ENCODE peak calls at places on chromosomes 6 and 20, in seven cellular contexts. One of them, this sample, is unnamed.

GRCh38 chr6:169424821-169425240 is 171.2 kb upstream of the THBS2 start:
- ATAC-seq in memory B cell: no peak
- ATAC-seq in foreskin keratinocyte: peak; percentile 32
- ATAC-seq in body of pancreas: peak; percentile 68
- ATAC-seq in upper lobe of left lung: peak; percentile 60
- ATAC-seq in left lobe of liver: no peak
- ATAC-seq in sciatic nerve: peak; percentile 50
- ATAC-seq in this sample: no peak

GRCh38 chr6:136751991-136752390 is 40.3 kb downstream of the MAP3K5 start:
- ATAC-seq in upper lobe of left lung: no peak
- ATAC-seq in sciatic nerve: no peak
- ATAC-seq in body of pancreas: no peak
- ATAC-seq in left lobe of liver: no peak
- ATAC-seq in foreskin keratinocyte: no peak
- ATAC-seq in memory B cell: no peak
- ATAC-seq in this sample: no peak

GRCh38 chr6:53103993-53104675 is 38.9 kb downstream of the FBXO9 start:
- ATAC-seq in sciatic nerve: no peak
- ATAC-seq in upper lobe of left lung: no peak
- ATAC-seq in left lobe of liver: no peak
- ATAC-seq in body of pancreas: no peak
- ATAC-seq in memory B cell: peak; percentile 58
- ATAC-seq in foreskin keratinocyte: no peak
- ATAC-seq in this sample: no peak

GRCh38 chr6:52839124-52840055 is 1.2 kb downstream of the GSTA5 start:
- ATAC-seq in sciatic nerve: peak; percentile 64
- ATAC-seq in body of pancreas: peak; percentile 94
- ATAC-seq in upper lobe of left lung: peak; percentile 88
- ATAC-seq in memory B cell: peak; percentile 70
- ATAC-seq in foreskin keratinocyte: peak; percentile 97
- ATAC-seq in left lobe of liver: peak; percentile 99
- ATAC-seq in this sample: peak; percentile 22

GRCh38 chr6:157755032-157755751 is 67.9 kb upstream of the SNX9 start:
- ATAC-seq in memory B cell: no peak
- ATAC-seq in foreskin keratinocyte: peak; percentile 35
- ATAC-seq in body of pancreas: no peak
- ATAC-seq in sciatic nerve: no peak
- ATAC-seq in left lobe of liver: no peak
- ATAC-seq in upper lobe of left lung: no peak
- ATAC-seq in this sample: no peak

GRCh38 chr6:63554782-63555181 is 17.5 kb upstream of the LOC128125822 start:
- ATAC-seq in foreskin keratinocyte: no peak
- ATAC-seq in left lobe of liver: no peak
- ATAC-seq in memory B cell: no peak
- ATAC-seq in body of pancreas: no peak
- ATAC-seq in upper lobe of left lung: no peak
- ATAC-seq in sciatic nerve: no peak
- ATAC-seq in this sample: no peak

GRCh38 chr6:55963301-55963700 is 87.9 kb upstream of the BMP5 start:
- ATAC-seq in memory B cell: no peak
- ATAC-seq in upper lobe of left lung: no peak
- ATAC-seq in foreskin keratinocyte: no peak
- ATAC-seq in sciatic nerve: no peak
- ATAC-seq in left lobe of liver: no peak
- ATAC-seq in body of pancreas: no peak
- ATAC-seq in this sample: no peak

GRCh38 chr20:61424011-61424627 is 172.1 kb downstream of the CDH4 start:
- ATAC-seq in memory B cell: no peak
- ATAC-seq in body of pancreas: no peak
- ATAC-seq in foreskin keratinocyte: no peak
- ATAC-seq in sciatic nerve: no peak
- ATAC-seq in left lobe of liver: no peak
- ATAC-seq in upper lobe of left lung: no peak
- ATAC-seq in this sample: no peak

GRCh38 chr6:169269180-169270076 is 15.8 kb upstream of the THBS2 start:
- ATAC-seq in foreskin keratinocyte: peak; percentile 69
- ATAC-seq in upper lobe of left lung: peak; percentile 88
- ATAC-seq in sciatic nerve: peak; percentile 89
- ATAC-seq in body of pancreas: peak; percentile 53
- ATAC-seq in memory B cell: no peak
- ATAC-seq in left lobe of liver: no peak
- ATAC-seq in this sample: peak; percentile 90

GRCh38 chr6:138004423-138005287 is 102.6 kb downstream of the PERP start:
- ATAC-seq in sciatic nerve: peak; percentile 60
- ATAC-seq in memory B cell: peak; percentile 43
- ATAC-seq in foreskin keratinocyte: no peak
- ATAC-seq in upper lobe of left lung: peak; percentile 42
- ATAC-seq in body of pancreas: no peak
- ATAC-seq in left lobe of liver: peak; percentile 72
- ATAC-seq in this sample: no peak

GRCh38 chr6:39303425-39304153 is 10.6 kb downstream of the KCNK17 start:
- ATAC-seq in memory B cell: no peak
- ATAC-seq in foreskin keratinocyte: peak; percentile 10
- ATAC-seq in body of pancreas: peak; percentile 8
- ATAC-seq in upper lobe of left lung: no peak
- ATAC-seq in sciatic nerve: peak; percentile 15
- ATAC-seq in left lobe of liver: peak; percentile 11
- ATAC-seq in this sample: peak; percentile 32

GRCh38 chr20:49166534-49167449 is 21.3 kb downstream of the STAU1 start:
- ATAC-seq in left lobe of liver: no peak
- ATAC-seq in body of pancreas: no peak
- ATAC-seq in upper lobe of left lung: no peak
- ATAC-seq in foreskin keratinocyte: no peak
- ATAC-seq in memory B cell: peak; percentile 91
- ATAC-seq in sciatic nerve: no peak
- ATAC-seq in this sample: no peak

GRCh38 chr20:51315390-51315789 is 227.1 kb downstream of the NFATC2 start:
- ATAC-seq in body of pancreas: no peak
- ATAC-seq in left lobe of liver: no peak
- ATAC-seq in upper lobe of left lung: no peak
- ATAC-seq in memory B cell: no peak
- ATAC-seq in foreskin keratinocyte: no peak
- ATAC-seq in sciatic nerve: no peak
- ATAC-seq in this sample: no peak

GRCh38 chr20:51359947-51360346 is 182.6 kb downstream of the NFATC2 start:
- ATAC-seq in body of pancreas: no peak
- ATAC-seq in memory B cell: no peak
- ATAC-seq in sciatic nerve: no peak
- ATAC-seq in foreskin keratinocyte: peak; percentile 2
- ATAC-seq in left lobe of liver: no peak
- ATAC-seq in upper lobe of left lung: no peak
- ATAC-seq in this sample: no peak

GRCh38 chr20:1108437-1108920 is 9.9 kb upstream of the PSMF1 start:
- ATAC-seq in sciatic nerve: peak; percentile 62
- ATAC-seq in upper lobe of left lung: peak; percentile 81
- ATAC-seq in left lobe of liver: peak; percentile 87
- ATAC-seq in memory B cell: peak; percentile 70
- ATAC-seq in foreskin keratinocyte: peak; percentile 74
- ATAC-seq in body of pancreas: peak; percentile 62
- ATAC-seq in this sample: no peak

GRCh38 chr6:56542367-56543331 is 100.0 kb downstream of the DST start:
- ATAC-seq in upper lobe of left lung: peak; percentile 98
- ATAC-seq in foreskin keratinocyte: peak; percentile 97
- ATAC-seq in memory B cell: peak; percentile 84
- ATAC-seq in sciatic nerve: peak; percentile 97
- ATAC-seq in left lobe of liver: peak; percentile 90
- ATAC-seq in body of pancreas: peak; percentile 95
- ATAC-seq in this sample: peak; percentile 97

GRCh38 chr6:72813807-72814596 is 192.1 kb downstream of the KCNQ5 start:
- ATAC-seq in left lobe of liver: no peak
- ATAC-seq in sciatic nerve: no peak
- ATAC-seq in memory B cell: no peak
- ATAC-seq in body of pancreas: no peak
- ATAC-seq in upper lobe of left lung: no peak
- ATAC-seq in foreskin keratinocyte: no peak
- ATAC-seq in this sample: no peak

GRCh38 chr20:32482251-32483220 is 102.6 kb downstream of the NOL4L start:
- ATAC-seq in body of pancreas: peak; percentile 22
- ATAC-seq in foreskin keratinocyte: peak; percentile 6
- ATAC-seq in memory B cell: peak; percentile 40
- ATAC-seq in sciatic nerve: no peak
- ATAC-seq in left lobe of liver: peak; percentile 38
- ATAC-seq in upper lobe of left lung: peak; percentile 71
- ATAC-seq in this sample: peak; percentile 39

GRCh38 chr20:47509685-47510084 is 8.0 kb downstream of the NCOA3 start:
- ATAC-seq in upper lobe of left lung: no peak
- ATAC-seq in left lobe of liver: no peak
- ATAC-seq in body of pancreas: no peak
- ATAC-seq in memory B cell: no peak
- ATAC-seq in sciatic nerve: no peak
- ATAC-seq in foreskin keratinocyte: no peak
- ATAC-seq in this sample: no peak

GRCh38 chr20:37329481-37330165 is 16.3 kb upstream of the SRC start:
- ATAC-seq in memory B cell: no peak
- ATAC-seq in upper lobe of left lung: no peak
- ATAC-seq in body of pancreas: no peak
- ATAC-seq in foreskin keratinocyte: no peak
- ATAC-seq in left lobe of liver: no peak
- ATAC-seq in sciatic nerve: no peak
- ATAC-seq in this sample: no peak

GRCh38 chr6:78502386-78502887 is 364.9 kb upstream of the IRAK1BP1 start:
- ATAC-seq in sciatic nerve: no peak
- ATAC-seq in upper lobe of left lung: peak; percentile 19
- ATAC-seq in foreskin keratinocyte: no peak
- ATAC-seq in body of pancreas: no peak
- ATAC-seq in memory B cell: no peak
- ATAC-seq in left lobe of liver: no peak
- ATAC-seq in this sample: no peak

GRCh38 chr6:140909156-140909555 is 1223.6 kb upstream of the GJE1 start:
- ATAC-seq in sciatic nerve: no peak
- ATAC-seq in memory B cell: no peak
- ATAC-seq in left lobe of liver: no peak
- ATAC-seq in body of pancreas: no peak
- ATAC-seq in upper lobe of left lung: no peak
- ATAC-seq in foreskin keratinocyte: no peak
- ATAC-seq in this sample: no peak